ENCODE peak calls at places on chromosomes 13 and 19, in four cellular contexts. U, Z, F and M are unnamed samples.

GRCh38 chr13:45809810-45810394 is 41.7 kb downstream of the SIAH3 start:
- DNase-seq in U (no peak), Z (no peak), F (no peak), M (peak; percentile 6)

GRCh38 chr19:17944301-17944700 is 11.5 kb downstream of the CCDC124 start:
- DNase-seq in U (no peak), Z (no peak), F (no peak), M (no peak)

GRCh38 chr13:47175172-47175806 is 278.4 kb upstream of the HTR2A start:
- DNase-seq in U (no peak), Z (no peak), F (no peak), M (no peak)

GRCh38 chr19:8094336-8094735 is 41.8 kb downstream of the CCL25 start:
- DNase-seq in U (no peak), Z (no peak), F (no peak), M (no peak)

GRCh38 chr13:63741029-63741813 is 2325.6 kb upstream of the PCDH20 start:
- DNase-seq in U (no peak), Z (no peak), F (no peak), M (no peak)

GRCh38 chr13:51785592-51786424 is 18.2 kb downstream of the DHRS12 start:
- DNase-seq in U (peak; percentile 6), Z (no peak), F (no peak), M (no peak)

GRCh38 chr19:40687525-40688016 is 2.9 kb downstream of the NUMBL start:
- DNase-seq in U (no peak), Z (no peak), F (no peak), M (no peak)

GRCh38 chr19:12733369-12733896 is 1.1 kb downstream of the TRIR start:
- DNase-seq in U (no peak), Z (no peak), F (peak; percentile 21), M (no peak)

GRCh38 chr19:48560095-48560530 is 8.1 kb downstream of the SULT2B1 start:
- DNase-seq in U (no peak), Z (no peak), F (no peak), M (no peak)

GRCh38 chr13:45207319-45207718 is 6.5 kb upstream of the KCTD4 start:
- DNase-seq in U (no peak), Z (peak; percentile 59), F (no peak), M (no peak)

GRCh38 chr13:101942535-101943157 is 459.2 kb downstream of the FGF14 start:
- DNase-seq in U (no peak), Z (no peak), F (no peak), M (no peak)

GRCh38 chr19:11699931-11700794 is 38.6 kb downstream of the ZNF823 start:
- DNase-seq in U (peak; percentile 19), Z (no peak), F (no peak), M (no peak)

GRCh38 chr13:28137556-28137955 is 789 bp upstream of the PAN3 start:
- DNase-seq in U (no peak), Z (peak; percentile 38), F (no peak), M (no peak)

GRCh38 chr19:2476451-2477140 is 669 bp downstream of the GADD45B start:
- DNase-seq in U (no peak), Z (no peak), F (peak; percentile 81), M (peak; percentile 69)

GRCh38 chr13:28750187-28751045 is 31.6 kb upstream of the SLC46A3 start:
- DNase-seq in U (no peak), Z (no peak), F (no peak), M (no peak)

GRCh38 chr19:10155834-10156233 is 36.1 kb upstream of the EIF3G start:
- DNase-seq in U (no peak), Z (no peak), F (no peak), M (no peak)

GRCh38 chr19:18616023-18616422 is 3.4 kb downstream of the TMEM59L start:
- DNase-seq in U (no peak), Z (no peak), F (no peak), M (no peak)

GRCh38 chr13:68304287-68304893 is 1074.3 kb upstream of the PCDH9 start:
- DNase-seq in U (no peak), Z (no peak), F (no peak), M (no peak)

GRCh38 chr19:45323671-45324081 is 1.0 kb upstream of the CKM start:
- DNase-seq in U (no peak), Z (no peak), F (no peak), M (no peak)

GRCh38 chr19:46573679-46574522 is 27.2 kb upstream of the CALM3 start:
- DNase-seq in U (no peak), Z (no peak), F (no peak), M (no peak)

GRCh38 chr13:112952759-112953541 is 16.1 kb upstream of the MCF2L start:
- DNase-seq in U (no peak), Z (no peak), F (no peak), M (no peak)

GRCh38 chr13:30690282-30691188 is 44.8 kb upstream of the ALOX5AP start:
- DNase-seq in U (no peak), Z (no peak), F (no peak), M (peak; percentile 56)

GRCh38 chr19:36685835-36686234 is 1.6 kb upstream of the ZNF567 start:
- DNase-seq in U (no peak), Z (no peak), F (no peak), M (no peak)

GRCh38 chr19:18029617-18030338 is 21.8 kb downstream of the ARRDC2 start:
- DNase-seq in U (peak; percentile 35), Z (no peak), F (no peak), M (no peak)

GRCh38 chr13:46475586-46475991 is 77.4 kb upstream of the LRCH1 start:
- DNase-seq in U (no peak), Z (no peak), F (no peak), M (no peak)

GRCh38 chr13:58144616-58145015 is 513.1 kb downstream of the PCDH17 start:
- DNase-seq in U (no peak), Z (no peak), F (no peak), M (no peak)

GRCh38 chr19:51002542-51003311 is 1.3 kb upstream of the KLK8 start:
- DNase-seq in U (peak; percentile 9), Z (peak; percentile 69), F (no peak), M (peak; percentile 12)

GRCh38 chr19:9011875-9012274 is 1.7 kb upstream of the MUC16 start:
- DNase-seq in U (no peak), Z (no peak), F (no peak), M (no peak)

GRCh38 chr13:96860829-96861228 is 133.4 kb downstream of the OXGR1 start:
- DNase-seq in U (no peak), Z (no peak), F (no peak), M (no peak)

GRCh38 chr19:2270157-2270571 is 11.8 kb downstream of the PEAK3 start:
- DNase-seq in U (no peak), Z (no peak), F (peak; percentile 40), M (no peak)